ENCODE peak calls at places on chromosomes 3 and 15, in ten cellular contexts. H is pons, E is neuronal stem cell, U is NCI-H446 treated with DMSO at 0.1 percent for 48 hours, M is AML-193, R is lung, X is non-pigmented ciliary epithelial cell, W is body of pancreas, G is choroid plexus epithelial cell, O is C1 segment of cervical spinal cord. T is an unnamed sample.

GRCh38 chr3:16472593-16472992 is 40.9 kb downstream of the RFTN1 start:
- DNase-seq in H (no peak), E (no peak), U (no peak), M (no peak), R (no peak), X (no peak), W (no peak), G (no peak), O (no peak), T (no peak)

GRCh38 chr15:63178034-63178433 is 11.4 kb upstream of the RAB8B start:
- DNase-seq in H (no peak), E (no peak), U (no peak), M (no peak), R (no peak), X (no peak), W (no peak), G (no peak), O (no peak), T (no peak)

GRCh38 chr15:70053703-70054229 is 44.0 kb downstream of the TLE3 start:
- DNase-seq in H (no peak), E (no peak), U (no peak), M (no peak), R (no peak), X (no peak), W (no peak), G (no peak), O (no peak), T (no peak)

GRCh38 chr15:33101036-33101435 is 93.5 kb downstream of the FMN1 start:
- DNase-seq in H (no peak), E (no peak), U (no peak), M (no peak), R (no peak), X (no peak), W (no peak), G (no peak), O (no peak), T (no peak)

GRCh38 chr3:52792961-52793695 is 1.5 kb upstream of the ITIH3 start:
- DNase-seq in H (no peak), E (no peak), U (peak), M (no peak), R (no peak), X (no peak), W (no peak), G (no peak), O (no peak), T (no peak)

GRCh38 chr15:35465763-35466162 is 80.2 kb downstream of the DPH6 start:
- DNase-seq in H (no peak), E (no peak), U (no peak), M (no peak), R (no peak), X (no peak), W (no peak), G (peak), O (no peak), T (no peak)

GRCh38 chr3:13483988-13484695 is 4.0 kb downstream of the HDAC11 start:
- DNase-seq in H (no peak), E (no peak), U (no peak), M (no peak), R (no peak), X (no peak), W (peak), G (no peak), O (no peak), T (peak)

GRCh38 chr3:184592411-184593200 is 31.0 kb downstream of the EPHB3 start:
- DNase-seq in H (no peak), E (no peak), U (no peak), M (no peak), R (no peak), X (no peak), W (no peak), G (no peak), O (no peak), T (no peak)

GRCh38 chr3:71728632-71729342 is 3.6 kb upstream of the EIF4E3 start:
- DNase-seq in H (no peak), E (peak), U (no peak), M (no peak), R (no peak), X (no peak), W (no peak), G (no peak), O (no peak), T (no peak)

GRCh38 chr15:67548532-67548852 is 6.0 kb downstream of the MAP2K5 start:
- DNase-seq in H (peak), E (no peak), U (no peak), M (no peak), R (no peak), X (no peak), W (no peak), G (peak), O (no peak), T (no peak)

GRCh38 chr3:165855581-165855980 is 18.4 kb upstream of the BCHE start:
- DNase-seq in H (no peak), E (no peak), U (peak), M (no peak), R (no peak), X (no peak), W (no peak), G (peak), O (no peak), T (no peak)

GRCh38 chr3:188979236-188979635 is 192.5 kb upstream of the TPRG1 start:
- DNase-seq in H (no peak), E (no peak), U (peak), M (no peak), R (no peak), X (no peak), W (no peak), G (no peak), O (no peak), T (no peak)

GRCh38 chr3:17775073-17775472 is 32.6 kb upstream of the TBC1D5 start:
- DNase-seq in H (no peak), E (no peak), U (no peak), M (no peak), R (no peak), X (no peak), W (no peak), G (no peak), O (no peak), T (no peak)

GRCh38 chr3:54433846-54434245 is 311.5 kb downstream of the CACNA2D3 start:
- DNase-seq in H (no peak), E (peak), U (no peak), M (no peak), R (no peak), X (no peak), W (no peak), G (no peak), O (no peak), T (no peak)

GRCh38 chr3:106759686-106760085 is 617.6 kb upstream of the CCDC54 start:
- DNase-seq in H (no peak), E (no peak), U (no peak), M (no peak), R (no peak), X (no peak), W (no peak), G (no peak), O (no peak), T (no peak)

GRCh38 chr3:114299421-114299820 is 5.6 kb downstream of the TIGIT start:
- DNase-seq in H (peak), E (no peak), U (no peak), M (peak), R (no peak), X (no peak), W (no peak), G (peak), O (no peak), T (peak)

GRCh38 chr15:57298843-57299550 is 77.3 kb upstream of the CGNL1 start:
- DNase-seq in H (no peak), E (no peak), U (no peak), M (no peak), R (no peak), X (no peak), W (no peak), G (no peak), O (no peak), T (no peak)